ENCODE peak calls at places on chromosome 5, in five cellular contexts. V is IMR-90, A is fibroblast of pulmonary artery, C is psoas muscle, X is kidney epithelial cell. I is an unnamed sample.

GRCh38 chr5:108531367-108532211 is 149.7 kb upstream of the FBXL17 start:
- DNase-seq in V (peak), A (peak), C (no peak), X (no peak), I (no peak)

GRCh38 chr5:135718151-135718550 is 116.3 kb upstream of the SLC25A48 start:
- DNase-seq in V (peak), A (no peak), C (no peak), X (peak), I (no peak)

GRCh38 chr5:94782376-94782775 is 163.9 kb downstream of the SLF1 start:
- DNase-seq in V (no peak), A (no peak), C (no peak), X (no peak), I (no peak)

GRCh38 chr5:128350705-128351104 is 187.3 kb downstream of the FBN2 start:
- DNase-seq in V (no peak), A (no peak), C (no peak), X (no peak), I (no peak)

GRCh38 chr5:64628901-64629300 is 61.4 kb upstream of the SHISAL2B start:
- DNase-seq in V (peak), A (no peak), C (no peak), X (no peak), I (no peak)

GRCh38 chr5:132251220-132251725 is 6.2 kb upstream of the PDLIM4 start:
- DNase-seq in V (peak), A (peak), C (peak), X (no peak), I (no peak)

GRCh38 chr5:169796731-169797130 is 159.7 kb downstream of the DOCK2 start:
- DNase-seq in V (no peak), A (peak), C (no peak), X (no peak), I (no peak)

GRCh38 chr5:76548525-76549229 is 74.5 kb downstream of the F2RL2 start:
- DNase-seq in V (no peak), A (no peak), C (no peak), X (no peak), I (no peak)

GRCh38 chr5:150172147-150172546 is 5.6 kb downstream of the CDX1 start:
- DNase-seq in V (peak), A (peak), C (no peak), X (no peak), I (no peak)

GRCh38 chr5:87020099-87020934 is 247.4 kb upstream of the RASA1 start:
- DNase-seq in V (peak), A (peak), C (no peak), X (no peak), I (peak)

GRCh38 chr5:36897616-36898015 is 21.0 kb downstream of the NIPBL start:
- DNase-seq in V (peak), A (peak), C (no peak), X (no peak), I (no peak)

GRCh38 chr5:123088031-123088805 is 823 bp upstream of the PRDM6 start:
- DNase-seq in V (no peak), A (no peak), C (no peak), X (no peak), I (no peak)

GRCh38 chr5:15807861-15808260 is 307.9 kb downstream of the FBXL7 start:
- DNase-seq in V (peak), A (peak), C (no peak), X (no peak), I (no peak)

GRCh38 chr5:80967500-80968181 is 7.5 kb downstream of the RASGRF2 start:
- DNase-seq in V (peak), A (peak), C (no peak), X (peak), I (no peak)

GRCh38 chr5:58985759-58986158 is 402.9 kb downstream of the RAB3C start:
- DNase-seq in V (no peak), A (no peak), C (no peak), X (no peak), I (no peak)

GRCh38 chr5:157431544-157432200 is 28.3 kb upstream of the NIPAL4 start:
- DNase-seq in V (peak), A (peak), C (no peak), X (no peak), I (no peak)

GRCh38 chr5:57172466-57172961 is 1.3 kb upstream of the GPBP1 start:
- DNase-seq in V (no peak), A (peak), C (no peak), X (no peak), I (peak)

GRCh38 chr5:132445640-132445923 is 45.0 kb downstream of the IRF1 start:
- DNase-seq in V (no peak), A (no peak), C (no peak), X (no peak), I (no peak)

GRCh38 chr5:40359093-40359492 is 320.6 kb upstream of the PTGER4 start:
- DNase-seq in V (no peak), A (no peak), C (no peak), X (no peak), I (no peak)

GRCh38 chr5:179801304-179802206 is 5.1 kb downstream of the MGAT4B start:
- DNase-seq in V (peak), A (peak), C (peak), X (no peak), I (peak)

GRCh38 chr5:57221049-57221568 is 47.2 kb downstream of the GPBP1 start:
- DNase-seq in V (peak), A (peak), C (no peak), X (no peak), I (peak)

GRCh38 chr5:64811050-64811640 is 42.4 kb downstream of the CWC27 start:
- DNase-seq in V (peak), A (peak), C (no peak), X (peak), I (peak)

DNA sequence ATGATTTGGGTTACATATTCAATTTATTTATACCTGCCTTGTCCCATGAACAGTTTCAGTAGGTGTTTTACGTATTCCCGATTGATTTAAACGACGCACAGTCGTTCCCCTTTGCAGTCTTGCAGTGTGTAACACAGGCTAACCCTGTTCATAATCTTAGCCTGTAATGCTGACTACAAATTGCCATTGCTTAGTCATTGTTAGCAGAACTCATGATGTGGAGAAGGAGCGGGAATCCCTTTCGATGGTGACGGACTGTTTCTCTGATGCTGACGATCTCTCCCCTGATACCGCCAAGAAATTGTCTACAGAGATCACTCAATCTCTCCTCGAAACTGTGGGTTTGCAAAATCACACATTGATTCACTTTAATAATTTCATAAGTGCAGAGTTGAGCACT is 93.2 kb downstream of the MRPL36 start:
- DNase-seq in V (no peak), A (no peak), C (no peak), X (no peak), I (no peak)
- H3K4me3 ChIP-seq in V (no peak), A (no peak), C (no peak), X (no peak), I (no peak)

DNA sequence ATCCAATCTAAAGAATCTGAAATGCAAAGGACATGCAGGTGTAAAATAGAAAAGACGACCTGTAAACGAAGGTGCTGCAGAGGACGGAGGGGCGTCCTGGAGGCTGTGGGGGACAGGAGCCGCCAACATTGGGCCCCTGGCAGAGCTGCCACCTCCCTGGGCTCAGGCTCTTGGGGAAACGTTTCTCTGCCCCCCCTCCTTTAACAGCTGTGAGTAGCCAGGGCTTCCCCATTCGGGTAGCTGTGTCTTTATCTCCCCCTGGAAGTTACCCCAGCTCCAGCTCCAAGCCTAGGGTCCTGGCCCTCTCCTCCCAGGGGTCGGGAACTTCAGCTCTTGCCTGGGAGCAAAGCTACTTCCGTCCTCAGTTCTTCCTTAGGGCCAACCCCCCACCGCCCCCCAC is 51.5 kb downstream of the PSD2 start:
- DNase-seq in V (no peak), A (no peak), C (no peak), X (no peak), I (no peak)
- H3K4me3 ChIP-seq in V (no peak), A (no peak), C (no peak), X (no peak), I (no peak)

GRCh38 chr5:67643531-67643930 is 446.9 kb upstream of the CD180 start:
- DNase-seq in V (no peak), A (no peak), C (no peak), X (no peak), I (no peak)

GRCh38 chr5:67652212-67652611 is 455.6 kb upstream of the CD180 start:
- DNase-seq in V (no peak), A (no peak), C (no peak), X (no peak), I (no peak)

GRCh38 chr5:67644221-67644920 is 447.8 kb upstream of the CD180 start:
- DNase-seq in V (no peak), A (no peak), C (no peak), X (no peak), I (no peak)

GRCh38 chr5:67647772-67648171 is 451.2 kb upstream of the CD180 start:
- DNase-seq in V (no peak), A (no peak), C (no peak), X (no peak), I (no peak)

GRCh38 chr5:67648201-67648671 is 451.6 kb upstream of the CD180 start:
- DNase-seq in V (no peak), A (peak), C (peak), X (no peak), I (no peak)
- H3K4me3 ChIP-seq in V (no peak), A (no peak), C (peak), X (no peak), I (no peak)

GRCh38 chr5:111229871-111230812 is 6.0 kb downstream of the CAMK4 start:
- DNase-seq in V (no peak), A (no peak), C (no peak), X (no peak), I (no peak)
- H3K4me3 ChIP-seq in V (no peak), A (no peak), C (no peak), X (no peak), I (peak)

GRCh38 chr5:98309785-98310566 is 463.5 kb upstream of the RGMB start:
- DNase-seq in V (peak), A (peak), C (no peak), X (peak), I (no peak)
- H3K4me3 ChIP-seq in V (peak), A (peak), C (no peak), X (no peak), I (no peak)

GRCh38 chr5:141881886-141882285 is 3.7 kb upstream of the PCDH1 start:
- DNase-seq in V (no peak), A (no peak), C (no peak), X (no peak), I (no peak)

GRCh38 chr5:141880961-141881801 is 3.0 kb upstream of the PCDH1 start:
- DNase-seq in V (no peak), A (peak), C (no peak), X (no peak), I (no peak)

GRCh38 chr5:141878186-141878770 is at the start of gene PCDH1:
- DNase-seq in V (peak), A (peak), C (no peak), X (no peak), I (peak)

GRCh38 chr5:141878771-141879759 is 855 bp upstream of the PCDH1 start:
- DNase-seq in V (peak), A (peak), C (peak), X (peak), I (peak)

DNA sequence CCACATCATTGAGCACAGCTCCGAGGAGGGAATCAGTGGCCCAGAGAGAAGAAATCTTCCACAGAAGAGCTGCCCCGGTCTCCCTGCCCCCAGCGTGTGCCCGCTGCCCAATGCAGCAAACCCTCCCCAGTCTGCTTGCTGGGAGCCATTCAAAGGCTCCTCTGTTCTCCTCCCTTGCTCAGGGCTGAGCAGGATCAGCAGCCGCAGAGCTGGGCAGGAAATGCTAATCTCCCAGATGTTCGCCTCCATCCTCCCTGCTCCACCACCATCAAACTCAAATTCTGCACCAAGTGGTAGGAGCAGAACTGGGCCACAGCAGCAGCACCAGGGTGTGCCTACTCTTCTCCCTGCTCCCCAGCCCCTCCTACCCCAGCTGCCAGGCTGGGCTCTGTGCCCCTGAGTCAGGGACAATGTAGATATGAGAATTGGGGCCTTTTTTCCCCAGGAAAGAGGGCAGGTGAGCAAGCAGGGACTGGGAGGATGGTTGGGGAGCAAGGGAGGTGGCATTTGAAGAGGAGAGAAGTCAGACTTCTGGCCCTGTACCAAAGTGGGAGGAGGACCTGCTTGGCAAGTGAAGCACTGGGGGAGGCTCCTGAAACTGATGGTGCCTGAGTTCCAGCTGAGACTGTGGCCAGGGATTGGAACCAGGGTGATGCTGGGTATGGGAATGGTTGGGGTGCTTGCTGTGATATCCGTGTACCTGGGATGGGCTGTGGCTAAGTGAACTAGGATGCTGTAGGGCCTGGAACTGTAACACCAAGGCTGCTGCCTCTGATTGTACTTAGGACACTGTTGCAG is 1.9 kb upstream of the PCDH1 start:
- DNase-seq in V (no peak), A (no peak), C (no peak), X (no peak), I (no peak)
- H3K4me3 ChIP-seq in V (no peak), A (no peak), C (no peak), X (no peak), I (no peak)

GRCh38 chr5:52728686-52729085 is 59.0 kb upstream of the ITGA1 start:
- DNase-seq in V (no peak), A (no peak), C (no peak), X (no peak), I (no peak)

GRCh38 chr5:52725781-52726180 is 61.9 kb upstream of the ITGA1 start:
- DNase-seq in V (no peak), A (peak), C (peak), X (no peak), I (no peak)

GRCh38 chr5:52728201-52728600 is 59.5 kb upstream of the ITGA1 start:
- DNase-seq in V (no peak), A (peak), C (no peak), X (no peak), I (no peak)

GRCh38 chr5:52727568-52727967 is 60.1 kb upstream of the ITGA1 start:
- DNase-seq in V (peak), A (peak), C (peak), X (no peak), I (no peak)

GRCh38 chr5:52727001-52727400 is 60.7 kb upstream of the ITGA1 start:
- DNase-seq in V (no peak), A (no peak), C (no peak), X (no peak), I (no peak)
- H3K4me3 ChIP-seq in V (no peak), A (no peak), C (no peak), X (no peak), I (no peak)

DNA sequence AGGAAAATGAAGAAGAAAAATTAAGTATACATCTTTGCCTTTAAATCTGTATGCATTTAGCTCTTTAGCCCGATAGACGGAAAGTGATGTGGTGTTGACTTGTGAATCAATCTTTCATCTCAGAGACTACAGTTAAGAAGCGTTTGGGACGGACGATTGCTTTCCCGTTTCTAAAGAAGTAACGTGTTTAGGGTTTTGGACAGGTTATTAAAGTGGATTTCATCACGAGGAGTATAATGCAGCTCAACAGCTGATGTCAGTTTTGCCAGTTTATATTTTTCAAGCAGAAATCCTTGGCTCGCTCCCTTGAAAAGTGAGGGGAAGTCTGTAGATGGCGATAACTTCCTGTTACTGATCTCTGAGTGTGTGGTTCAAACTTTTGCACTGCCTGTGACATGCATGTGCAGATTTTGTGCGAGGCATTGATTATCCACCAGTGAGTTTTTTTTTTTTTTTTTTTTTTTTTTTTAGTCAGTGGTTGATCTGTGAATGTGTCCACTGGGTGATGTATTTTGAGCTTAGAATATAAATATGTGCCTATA is 1.1 kb downstream of the ADCY2 start:
- DNase-seq in V (no peak), A (no peak), C (no peak), X (no peak), I (no peak)
- H3K4me3 ChIP-seq in V (no peak), A (no peak), C (peak), X (no peak), I (no peak)

DNA sequence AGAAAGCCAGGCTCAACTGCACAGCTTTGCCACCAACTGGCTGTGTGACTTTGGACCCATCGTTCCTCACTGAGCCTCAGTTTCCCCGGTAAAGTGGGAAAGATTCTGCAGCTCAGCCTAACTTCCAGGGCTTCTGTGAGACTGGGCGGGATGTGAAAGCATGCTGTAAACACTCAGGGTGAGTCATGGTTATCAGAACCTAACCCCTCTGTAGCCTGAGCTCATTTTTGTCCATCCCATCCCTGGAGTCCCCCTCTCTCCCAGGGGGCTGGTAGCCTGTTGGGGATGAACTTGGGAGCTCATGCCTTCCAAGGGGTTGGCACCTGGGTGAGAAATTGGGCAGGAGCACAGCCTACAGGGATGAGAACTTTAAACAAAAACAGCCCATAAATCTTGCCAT is 2.3 kb downstream of the CCDC69 start:
- DNase-seq in V (peak), A (no peak), C (no peak), X (no peak), I (no peak)
- H3K4me3 ChIP-seq in V (no peak), A (no peak), C (peak), X (no peak), I (peak)